ENCODE peak calls at places on chromosomes 7 and 10, in four cellular contexts. P, W, G and N are unnamed samples. For H3K79me2, the result is how much of the 10 kb centered on the place peaks cover.

GRCh38 chr7:14242186-14242585 is 252.7 kb upstream of the ETV1 start:
- DNase-seq in P (no peak), W (no peak), G (no peak), N (no peak)

GRCh38 chr10:95096143-95096542 is 26.8 kb upstream of the CYP2C8 start:
- DNase-seq in P (no peak), W (no peak), G (no peak), N (no peak)

GRCh38 chr7:83096065-83096580 is 66.6 kb downstream of the PCLO start:
- DNase-seq in P (no peak), W (no peak), G (no peak), N (peak)

GRCh38 chr7:125668321-125668993 is 738.8 kb upstream of the POT1 start:
- DNase-seq in P (no peak), W (no peak), G (no peak), N (peak)

GRCh38 chr10:2117641-2118040 is 380.3 kb upstream of the ADARB2 start:
- DNase-seq in P (no peak), W (no peak), G (peak), N (no peak)

GRCh38 chr10:20267734-20268133 is 451.5 kb downstream of the PLXDC2 start:
- DNase-seq in P (no peak), W (no peak), G (no peak), N (no peak)

GRCh38 chr10:68508090-68508489 is 19.2 kb downstream of the SLC25A16 start:
- DNase-seq in P (no peak), W (no peak), G (no peak), N (no peak)

GRCh38 chr7:116405810-116406209 is 93.7 kb upstream of the CAV2 start:
- DNase-seq in P (no peak), W (no peak), G (no peak), N (no peak)

GRCh38 chr7:13603661-13604060 is 385.8 kb downstream of the ETV1 start:
- DNase-seq in P (no peak), W (no peak), G (peak), N (peak)

GRCh38 chr10:88952647-88953111 is at the start of gene ACTA2:
- DNase-seq in P (no peak), W (no peak), G (no peak), N (peak)

GRCh38 chr7:100367676-100368613 is 5.3 kb upstream of the PILRA start:
- DNase-seq in P (no peak), W (no peak), G (no peak), N (no peak)

GRCh38 chr7:87885018-87885417 is 8.7 kb downstream of the DBF4 start:
- DNase-seq in P (no peak), W (no peak), G (no peak), N (no peak)
- H3K79me2 ChIP-seq in P (under half), W (half or more), G (half or more), N (half or more)

GRCh38 chr10:90779573-90779972 is 78.3 kb downstream of the HTR7 start:
- DNase-seq in P (no peak), W (peak), G (peak), N (peak)
- TF ChIP-seq CTCF in P (no peak), W (peak), G (peak), N (peak)

GRCh38 chr10:133277277-133277992 is 767 bp upstream of the ADAM8 start:
- DNase-seq in P (no peak), W (no peak), G (no peak), N (no peak)

GRCh38 chr10:133279266-133279960 is 2.7 kb upstream of the ADAM8 start:
- DNase-seq in P (no peak), W (no peak), G (no peak), N (no peak)

GRCh38 chr10:133277993-133278576 is 1.4 kb upstream of the ADAM8 start:
- DNase-seq in P (no peak), W (no peak), G (no peak), N (no peak)

GRCh38 chr10:133279961-133280283 is 3.3 kb upstream of the ADAM8 start:
- DNase-seq in P (no peak), W (no peak), G (no peak), N (no peak)

GRCh38 chr10:133278577-133279265 is 2.1 kb upstream of the ADAM8 start:
- DNase-seq in P (no peak), W (no peak), G (peak), N (peak)
- H3K27ac ChIP-seq in P (no peak), W (no peak), G (peak), N (peak)

GRCh38 chr10:59881640-59882039 is 24.7 kb downstream of the CCDC6 start:
- DNase-seq in P (no peak), W (no peak), G (no peak), N (no peak)
- H3K79me2 ChIP-seq in P (half or more), W (half or more), G (half or more), N (half or more)

DNA sequence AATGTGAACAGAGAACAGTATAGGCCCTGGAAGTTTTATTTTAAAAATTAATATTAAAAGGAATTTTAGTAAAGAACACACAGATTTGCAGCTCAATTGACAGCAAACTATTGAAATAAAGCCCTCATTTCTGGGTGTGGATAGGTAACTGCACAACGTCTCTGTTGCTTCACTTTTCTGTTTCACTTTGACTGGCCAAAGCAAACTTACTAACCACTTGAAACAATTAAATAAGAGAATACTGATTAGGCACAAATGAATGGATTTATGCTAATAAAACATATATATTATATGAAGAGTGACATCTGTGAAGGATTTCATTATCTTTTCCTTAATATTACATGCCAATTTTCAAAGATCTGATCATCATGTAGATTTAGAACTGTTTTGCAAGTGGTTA is 11.9 kb downstream of the ZNF804B start:
- DNase-seq in P (no peak), W (no peak), G (no peak), N (no peak)
- TF ChIP-seq CTCF in P (no peak), W (no peak), G (no peak), N (no peak)

DNA sequence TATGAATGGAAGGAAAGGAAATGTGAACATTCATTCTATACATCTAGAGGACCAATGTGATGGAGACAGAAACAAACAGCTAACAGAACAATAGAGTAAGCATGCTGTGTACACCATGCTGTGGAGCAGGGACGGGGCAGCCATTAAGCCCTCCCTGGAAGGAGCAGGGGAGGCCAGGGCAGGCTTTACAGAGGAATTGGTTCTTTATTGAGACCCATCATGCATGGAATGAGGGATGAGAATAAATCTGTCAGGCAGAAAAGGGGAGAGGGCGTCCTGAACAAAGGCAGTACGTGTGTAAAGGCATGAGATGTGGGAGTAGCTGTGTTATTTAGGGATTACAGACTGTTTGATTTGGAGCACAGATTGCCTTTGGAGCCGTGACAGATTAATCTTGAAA is 35.2 kb downstream of the STK17A start:
- DNase-seq in P (no peak), W (no peak), G (no peak), N (no peak)
- H3K27ac ChIP-seq in P (no peak), W (no peak), G (no peak), N (no peak)

DNA sequence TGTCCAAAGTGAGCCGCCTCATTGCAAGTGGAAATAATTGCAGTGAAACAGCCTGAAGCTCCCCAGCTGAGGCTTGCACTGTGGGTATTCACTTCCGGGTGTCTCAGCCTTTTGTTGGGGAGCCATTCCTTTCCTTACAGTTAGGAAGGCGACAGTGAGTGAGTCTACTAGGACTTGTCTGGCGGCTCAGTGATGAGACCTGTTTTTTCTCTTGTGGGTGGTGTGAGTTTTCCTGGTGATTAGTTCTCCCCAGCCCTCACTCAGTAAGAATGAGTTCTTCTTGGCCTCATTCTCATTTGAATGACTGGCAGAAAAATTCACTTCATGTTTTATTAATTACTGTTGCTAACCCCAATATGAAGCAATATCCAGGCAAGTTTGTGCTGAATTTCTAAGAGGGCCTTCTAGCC is 2.6 kb downstream of the PGAM1 start:
- DNase-seq in P (no peak), W (peak), G (peak), N (no peak)
- H3K79me2 ChIP-seq in P (under half), W (half or more), G (half or more), N (half or more)